ENCODE peak calls at places on chromosomes 5 and 9, in ten cellular contexts. B, O, K, D, M, Z, R, H, F and I are unnamed samples.

GRCh38 chr9:15142903-15143534 is 164.0 kb downstream of the TTC39B start:
- DNase-seq in B (peak; percentile 61), O (peak; percentile 42), K (no peak), D (peak; percentile 70), M (peak; percentile 62), Z (no peak), R (no peak), H (peak; percentile 86), F (no peak), I (no peak)

GRCh38 chr5:138448481-138449398 is 9.9 kb downstream of the REEP2 start:
- DNase-seq in B (no peak), O (no peak), K (no peak), D (no peak), M (no peak), Z (no peak), R (no peak), H (peak; percentile 94), F (no peak), I (no peak)

GRCh38 chr5:109567374-109568044 is 122.2 kb upstream of the MAN2A1 start:
- DNase-seq in B (no peak), O (no peak), K (no peak), D (peak; percentile 23), M (no peak), Z (no peak), R (no peak), H (peak; percentile 62), F (no peak), I (no peak)

GRCh38 chr5:152673601-152674000 is 268.5 kb upstream of the NMUR2 start:
- DNase-seq in B (no peak), O (no peak), K (no peak), D (peak; percentile 7), M (no peak), Z (no peak), R (no peak), H (no peak), F (no peak), I (no peak)

GRCh38 chr9:134128727-134129679 is 6.9 kb upstream of the WDR5 start:
- DNase-seq in B (no peak), O (no peak), K (no peak), D (peak; percentile 3), M (no peak), Z (no peak), R (no peak), H (no peak), F (no peak), I (no peak)

GRCh38 chr9:83472221-83472665 is 66.0 kb downstream of the FRMD3 start:
- DNase-seq in B (no peak), O (peak; percentile 1), K (no peak), D (peak; percentile 72), M (peak; percentile 36), Z (no peak), R (peak; percentile 24), H (peak; percentile 65), F (no peak), I (peak; percentile 23)

GRCh38 chr5:60223342-60223741 is 329.8 kb upstream of the PDE4D start:
- DNase-seq in B (no peak), O (peak; percentile 15), K (no peak), D (no peak), M (no peak), Z (no peak), R (no peak), H (peak; percentile 9), F (no peak), I (no peak)

GRCh38 chr5:136090319-136090718 is 42.3 kb upstream of the SMAD5 start:
- DNase-seq in B (peak; percentile 18), O (no peak), K (no peak), D (no peak), M (no peak), Z (no peak), R (no peak), H (no peak), F (no peak), I (no peak)

GRCh38 chr9:91773166-91773565 is 176.9 kb downstream of the ROR2 start:
- DNase-seq in B (no peak), O (no peak), K (no peak), D (no peak), M (no peak), Z (no peak), R (no peak), H (no peak), F (no peak), I (no peak)

GRCh38 chr9:91768977-91769916 is 180.8 kb downstream of the ROR2 start:
- DNase-seq in B (peak; percentile 38), O (no peak), K (no peak), D (no peak), M (no peak), Z (no peak), R (no peak), H (no peak), F (no peak), I (no peak)

GRCh38 chr9:91770229-91770628 is 179.8 kb downstream of the ROR2 start:
- DNase-seq in B (peak; percentile 25), O (no peak), K (no peak), D (no peak), M (no peak), Z (no peak), R (no peak), H (no peak), F (no peak), I (no peak)

GRCh38 chr9:91771864-91772263 is 178.2 kb downstream of the ROR2 start:
- DNase-seq in B (no peak), O (peak; percentile 31), K (no peak), D (no peak), M (no peak), Z (no peak), R (no peak), H (no peak), F (no peak), I (no peak)

DNA sequence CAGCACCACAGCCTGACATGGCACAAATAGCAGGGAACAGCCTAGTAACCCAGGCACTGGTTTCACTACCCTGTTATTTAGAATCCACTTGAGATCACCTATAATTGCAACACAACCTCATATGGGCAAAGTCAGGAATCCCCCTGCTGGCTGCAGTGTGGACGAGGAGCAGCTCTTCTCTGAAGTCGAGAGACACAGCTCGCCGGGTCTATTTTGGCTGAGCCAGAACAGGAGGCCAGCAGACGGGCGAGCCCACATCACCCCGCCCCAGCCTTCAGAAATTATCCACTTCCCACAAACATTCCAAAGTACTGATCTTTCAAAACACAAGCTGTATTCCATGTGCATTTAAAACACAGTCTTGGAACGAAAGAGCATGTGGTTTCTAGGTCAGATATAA is 179.0 kb downstream of the ROR2 start:
- DNase-seq in B (peak; percentile 74), O (peak; percentile 92), K (no peak), D (peak; percentile 72), M (no peak), Z (no peak), R (no peak), H (peak; percentile 97), F (no peak), I (no peak)
- TF ChIP-seq CTCF in B (peak; percentile 66), O (peak; percentile 59), K (peak; percentile 20), D (peak; percentile 43), M (no peak), Z (no peak), R (no peak), H (peak; percentile 70), F (peak; percentile 27), I (no peak)

GRCh38 chr5:1120236-1120999 is 8.6 kb upstream of the SLC12A7 start:
- DNase-seq in B (no peak), O (no peak), K (no peak), D (no peak), M (no peak), Z (no peak), R (no peak), H (no peak), F (no peak), I (no peak)

GRCh38 chr5:1116977-1117376 is 5.1 kb upstream of the SLC12A7 start:
- DNase-seq in B (no peak), O (no peak), K (no peak), D (no peak), M (no peak), Z (no peak), R (no peak), H (no peak), F (no peak), I (no peak)

GRCh38 chr5:1119312-1119831 is 7.5 kb upstream of the SLC12A7 start:
- DNase-seq in B (no peak), O (no peak), K (no peak), D (no peak), M (no peak), Z (no peak), R (no peak), H (no peak), F (no peak), I (no peak)

GRCh38 chr5:1118231-1118698 is 6.4 kb upstream of the SLC12A7 start:
- DNase-seq in B (no peak), O (peak; percentile 26), K (no peak), D (peak; percentile 80), M (no peak), Z (no peak), R (no peak), H (peak; percentile 10), F (no peak), I (no peak)

DNA sequence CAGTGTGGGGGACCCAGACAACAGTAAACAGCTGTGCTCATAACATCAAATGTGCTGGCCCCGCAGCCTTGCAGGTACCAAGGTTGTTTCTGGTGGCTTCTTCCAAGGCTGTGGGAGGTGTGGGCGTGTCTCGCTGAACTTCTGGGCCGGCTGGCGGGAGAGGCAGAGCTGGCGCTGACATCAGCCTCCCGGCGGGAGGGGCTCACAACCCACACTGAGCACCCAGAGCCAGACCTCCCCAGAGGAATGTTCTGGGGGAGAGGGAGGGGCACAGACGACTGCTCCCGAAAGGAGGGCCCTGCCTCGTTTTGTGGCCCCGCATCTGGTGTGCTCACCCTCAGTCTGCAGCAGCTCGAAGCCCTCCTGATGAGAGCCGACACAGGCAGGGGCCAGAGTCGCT is 6.9 kb upstream of the SLC12A7 start:
- DNase-seq in B (no peak), O (no peak), K (no peak), D (peak; percentile 82), M (no peak), Z (peak; percentile 41), R (no peak), H (no peak), F (no peak), I (no peak)
- H3K4me3 ChIP-seq in B (no peak overlapping the region), O (no peak overlapping the region), K (no peak overlapping the region), D (no peak overlapping the region), M (no peak overlapping the region), Z (no peak overlapping the region), R (no peak overlapping the region), H (no peak overlapping the region), F (no peak overlapping the region), I (no peak overlapping the region)

GRCh38 chr5:142324871-142325676 is at the start of gene SPRY4:
- DNase-seq in B (peak; percentile 99), O (peak; percentile 90), K (peak; percentile 92), D (peak; percentile 98), M (peak; percentile 93), Z (peak; percentile 80), R (peak; percentile 95), H (peak; percentile 99), F (peak; percentile 96), I (peak; percentile 92)

GRCh38 chr5:142323480-142324376 is 1.1 kb downstream of the SPRY4 start:
- DNase-seq in B (peak; percentile 49), O (peak; percentile 38), K (peak; percentile 50), D (peak; percentile 63), M (peak; percentile 15), Z (no peak), R (peak; percentile 37), H (peak; percentile 64), F (no peak), I (peak; percentile 29)

GRCh38 chr5:142322747-142323479 is 1.9 kb downstream of the SPRY4 start:
- DNase-seq in B (peak; percentile 53), O (peak; percentile 39), K (no peak), D (no peak), M (no peak), Z (no peak), R (no peak), H (peak; percentile 69), F (no peak), I (peak; percentile 44)

GRCh38 chr5:142325677-142326479 is 1.1 kb upstream of the SPRY4 start:
- DNase-seq in B (peak; percentile 96), O (peak; percentile 44), K (peak; percentile 73), D (peak; percentile 83), M (peak; percentile 90), Z (no peak), R (peak; percentile 57), H (peak; percentile 91), F (no peak), I (peak; percentile 72)

DNA sequence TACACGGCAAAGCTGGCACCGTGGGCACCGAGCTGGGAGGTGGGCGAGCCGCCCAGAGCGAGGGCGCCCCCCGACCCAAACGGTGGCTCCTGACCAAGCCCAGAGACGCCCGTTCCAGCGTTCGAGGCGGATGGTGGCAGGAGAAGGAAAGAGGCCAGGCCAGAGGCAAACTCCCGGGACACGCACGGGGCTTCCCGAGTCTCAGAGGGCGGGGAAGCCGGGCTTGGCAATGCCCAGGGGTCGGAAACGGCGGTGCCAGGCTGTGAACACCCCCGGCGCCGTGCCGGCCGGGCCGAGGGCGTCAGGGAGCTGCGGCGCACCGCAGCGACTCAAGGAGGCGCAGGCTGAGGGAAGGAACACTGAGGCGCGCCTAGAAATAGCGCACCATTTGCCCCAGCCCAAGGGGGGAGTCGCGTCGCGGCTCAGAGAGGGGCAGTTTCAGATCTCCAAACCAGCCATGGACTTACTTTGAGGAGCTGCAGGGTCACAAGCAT is 397 bp downstream of the SPRY4 start:
- DNase-seq in B (no peak), O (no peak), K (peak; percentile 61), D (no peak), M (peak; percentile 60), Z (no peak), R (peak; percentile 45), H (no peak), F (no peak), I (peak; percentile 22)
- TF ChIP-seq CTCF in B (peak; percentile 51), O (no peak), K (peak; percentile 34), D (peak; percentile 25), M (no peak), Z (no peak), R (no peak), H (peak; percentile 34), F (peak; percentile 41), I (peak; percentile 31)

DNA sequence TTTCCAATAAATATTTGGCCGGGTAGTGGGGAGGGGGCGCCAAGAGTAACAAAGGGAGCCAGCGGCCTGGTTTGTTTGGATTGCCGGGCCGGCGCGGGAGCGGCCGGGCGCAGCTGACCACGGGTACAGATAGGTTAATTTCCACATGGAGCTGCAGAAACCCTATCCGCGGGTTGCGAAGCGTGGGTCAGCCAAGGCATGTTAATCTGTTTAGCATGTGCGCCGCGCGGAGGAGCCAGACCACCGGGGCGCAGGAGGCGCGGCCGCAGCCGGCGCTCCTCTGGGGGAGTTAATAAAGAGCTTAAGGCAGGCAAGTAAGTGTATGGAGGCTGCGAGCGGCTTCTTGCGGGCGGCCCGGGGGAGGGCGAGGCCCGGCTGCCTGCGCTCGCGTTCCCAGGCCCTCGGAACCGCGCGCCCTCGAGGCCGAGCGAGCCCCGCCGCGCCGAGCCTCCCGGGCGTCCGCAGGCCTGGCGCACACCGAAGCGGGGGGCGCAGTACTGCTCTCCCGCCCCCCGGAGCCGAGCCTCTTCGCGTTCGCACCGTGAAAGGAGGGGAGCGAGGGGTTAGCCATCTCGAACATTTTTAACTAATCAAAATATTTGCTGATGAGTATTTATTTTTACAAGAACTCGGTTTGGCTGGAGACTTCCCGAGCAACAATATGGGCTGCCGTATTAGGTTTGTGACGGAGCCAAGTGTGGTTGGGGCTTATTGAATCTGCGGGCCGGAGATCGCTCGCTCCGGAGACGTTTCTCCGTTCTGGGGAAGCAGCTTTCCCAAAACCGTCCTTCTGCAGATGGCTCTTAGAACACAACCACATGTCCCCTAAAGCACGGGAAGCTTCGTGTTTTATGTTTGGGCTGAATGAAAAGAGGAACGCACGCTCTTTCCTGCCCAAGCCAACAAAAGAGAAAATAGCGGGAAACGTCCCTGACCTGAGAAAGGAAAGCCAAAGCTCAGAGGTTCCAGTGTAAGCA is 28.9 kb downstream of the FOXD1 start:
- DNase-seq in B (peak; percentile 84), O (peak; percentile 89), K (no peak), D (peak; percentile 55), M (no peak), Z (no peak), R (no peak), H (peak; percentile 97), F (no peak), I (no peak)
- H3K4me3 ChIP-seq in B (no peak overlapping the region), O (peak overlapping the region; percentile 34), K (no peak overlapping the region), D (peak overlapping the region; percentile 41), M (no peak overlapping the region), Z (no peak overlapping the region), R (peak overlapping the region; percentile 18), H (peak overlapping the region; percentile 49), F (peak overlapping the region; percentile 26), I (peak overlapping the region; percentile 50)